ENCODE peak calls at places on chromosomes 11 and 22, in seven cellular contexts. E is NT2/D1, V is HCT116, I is Peyer's patch, R is PC-3, B is thoracic aorta, F is heart left ventricle. Q is an unnamed sample.

GRCh38 chr11:36253238-36253637 is 36.0 kb downstream of the COMMD9 start:
- DNase-seq in R (no peak), I (no peak), E (no peak), F (no peak), V (no peak), B (no peak), Q (peak; percentile 15)

GRCh38 chr11:10522921-10523320 is 18.1 kb downstream of the RNF141 start:
- DNase-seq in F (no peak), R (no peak), B (no peak), E (no peak), V (no peak), I (no peak), Q (no peak)

GRCh38 chr22:33090836-33091235 is 32.7 kb upstream of the SYN3 start:
- DNase-seq in F (no peak), R (no peak), V (no peak), I (no peak), B (no peak), E (no peak), Q (no peak)

GRCh38 chr22:27113211-27114030 is 456.0 kb downstream of the MIAT start:
- DNase-seq in I (no peak), V (peak; percentile 95), B (peak; percentile 76), E (no peak), R (peak; percentile 70), F (no peak), Q (peak; percentile 82)

GRCh38 chr22:44914026-44914721 is 95.6 kb downstream of the PHF21B start:
- DNase-seq in F (no peak), B (no peak), I (peak; percentile 43), V (no peak), E (no peak), R (no peak), Q (no peak)

GRCh38 chr22:32079110-32080089 is 36.3 kb downstream of the SLC5A1 start:
- DNase-seq in B (no peak), E (peak; percentile 47), F (no peak), R (peak; percentile 77), I (no peak), V (peak; percentile 41), Q (peak; percentile 62)

GRCh38 chr11:130201026-130201425 is 41.4 kb downstream of the ST14 start:
- DNase-seq in E (no peak), B (no peak), F (no peak), I (no peak), R (no peak), V (no peak), Q (no peak)

GRCh38 chr11:24587655-24588054 is 90.8 kb downstream of the LUZP2 start:
- DNase-seq in I (no peak), R (no peak), F (no peak), E (no peak), B (no peak), V (no peak), Q (no peak)

GRCh38 chr22:36862251-36863242 is 1.7 kb downstream of the NCF4 start:
- DNase-seq in I (no peak), B (no peak), R (no peak), E (no peak), V (no peak), F (peak; percentile 77), Q (no peak)

GRCh38 chr22:43427296-43428004 is 15.6 kb downstream of the MPPED1 start:
- DNase-seq in F (peak; percentile 31), I (no peak), V (no peak), E (no peak), B (no peak), R (no peak), Q (no peak)

GRCh38 chr22:46546466-46547178 is 9.2 kb upstream of the CELSR1 start:
- DNase-seq in I (peak; percentile 18), B (no peak), F (peak; percentile 87), E (no peak), R (no peak), V (no peak), Q (peak; percentile 50)

GRCh38 chr11:96464695-96465307 is 75.0 kb downstream of the JRKL start:
- DNase-seq in E (peak; percentile 47), B (no peak), V (peak; percentile 67), R (peak; percentile 90), I (no peak), F (no peak), Q (no peak)

GRCh38 chr11:74347381-74347780 is 35.9 kb upstream of the P4HA3 start:
- DNase-seq in I (no peak), V (no peak), R (no peak), F (no peak), E (no peak), B (no peak), Q (peak; percentile 49)

GRCh38 chr11:122706689-122707088 is 51.2 kb downstream of the UBASH3B start:
- DNase-seq in V (no peak), I (no peak), B (no peak), E (no peak), F (no peak), R (peak; percentile 90), Q (no peak)

GRCh38 chr11:121763526-121763925 is 310.8 kb upstream of the SORL1-AS1 start:
- DNase-seq in I (no peak), E (no peak), B (no peak), V (no peak), R (no peak), F (no peak), Q (no peak)

GRCh38 chr11:120608760-120609211 is 97.2 kb downstream of the GRIK4 start:
- DNase-seq in F (no peak), V (no peak), B (no peak), E (no peak), R (no peak), I (no peak), Q (peak; percentile 5)

GRCh38 chr11:56716379-56716854 is 17.5 kb downstream of the OR9G1 start:
- DNase-seq in B (no peak), I (no peak), E (no peak), V (no peak), R (peak; percentile 66), F (no peak), Q (no peak)

GRCh38 chr22:22931557-22932270 is 44.1 kb downstream of the IGLL5 start:
- DNase-seq in B (no peak), R (no peak), F (peak; percentile 46), E (no peak), I (no peak), V (no peak), Q (no peak)

GRCh38 chr22:44424867-44425351 is 73.1 kb downstream of the RTL6 start:
- DNase-seq in V (no peak), I (no peak), F (no peak), B (no peak), R (no peak), E (no peak), Q (no peak)

GRCh38 chr22:39941661-39942060 is 18.5 kb upstream of the TMA7B start:
- DNase-seq in B (no peak), R (no peak), E (no peak), F (no peak), I (no peak), V (no peak), Q (no peak)

GRCh38 chr11:77642228-77642627 is 4.6 kb upstream of the CLNS1A start:
- DNase-seq in F (no peak), V (no peak), B (no peak), I (no peak), R (no peak), E (no peak), Q (no peak)

GRCh38 chr11:8989411-8989810 is 14.4 kb downstream of the NRIP3 start:
- DNase-seq in E (no peak), B (no peak), I (no peak), F (no peak), R (peak; percentile 15), V (no peak), Q (no peak)

GRCh38 chr11:1049911-1050580 is 13.5 kb upstream of the MUC6 start:
- DNase-seq in B (no peak), V (no peak), F (peak; percentile 66), E (no peak), R (no peak), I (no peak), Q (no peak)

GRCh38 chr11:29685361-29685760 is 331.5 kb downstream of the KCNA4 start:
- DNase-seq in V (no peak), F (no peak), R (no peak), I (no peak), E (no peak), B (no peak), Q (no peak)

GRCh38 chr11:100560606-100561005 is 126.5 kb upstream of the ARHGAP42 start:
- DNase-seq in B (no peak), V (no peak), R (no peak), F (no peak), E (no peak), I (no peak), Q (no peak)
- H3K4me3 ChIP-seq in B (no peak overlapping the region), V (no peak overlapping the region), R (no peak overlapping the region), F (no peak overlapping the region), E (no peak overlapping the region), I (no peak overlapping the region), Q (no peak overlapping the region)

DNA sequence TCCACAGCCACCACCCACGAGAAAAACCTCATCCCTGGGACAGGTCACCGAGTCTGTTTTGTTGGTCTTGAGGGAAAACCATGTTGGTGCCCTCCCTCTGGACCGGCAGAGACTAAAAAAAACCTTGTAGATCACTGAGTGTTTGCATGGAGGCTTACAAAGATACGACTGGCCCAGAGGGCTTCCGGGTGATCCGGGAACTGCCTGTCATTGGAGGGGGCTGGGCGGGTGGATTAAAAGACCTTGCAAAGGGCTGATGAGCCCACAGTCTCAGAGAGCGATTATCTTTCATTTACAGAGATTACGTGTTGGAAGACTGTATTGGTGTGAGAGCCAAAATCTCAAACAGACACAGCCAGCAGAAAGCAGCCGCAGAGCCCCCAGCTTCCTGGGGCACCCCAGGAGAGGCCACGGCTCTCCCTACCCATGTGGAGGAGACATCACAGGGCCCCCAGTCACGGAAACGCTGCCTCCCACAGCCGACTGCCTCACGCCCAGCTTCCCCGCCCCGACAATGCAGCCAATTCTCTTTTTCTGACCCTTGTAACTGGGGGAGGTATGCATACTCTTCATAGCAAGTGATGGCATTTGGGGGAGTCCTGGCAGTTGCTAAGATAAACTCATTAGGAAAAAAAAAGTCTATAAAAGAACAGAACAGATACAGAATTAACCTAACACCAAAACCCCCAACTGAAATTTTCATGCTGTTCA is 426.4 kb downstream of the CTTN start:
- DNase-seq in V (no peak), F (no peak), I (no peak), B (no peak), E (peak; percentile 13), R (no peak), Q (no peak)
- H3K9me3 ChIP-seq in V (no peaks in the 10 kb centered on the region), F (no peaks in the 10 kb centered on the region), I (no peaks in the 10 kb centered on the region), B (no peaks in the 10 kb centered on the region), E (no peaks in the 10 kb centered on the region), R (no peaks in the 10 kb centered on the region), Q (no peaks in the 10 kb centered on the region)

GRCh38 chr11:68914761-68915160 is 11.1 kb downstream of the IGHMBP2 start:
- DNase-seq in R (no peak), F (peak; percentile 20), I (no peak), E (no peak), V (no peak), B (no peak), Q (no peak)
- H3K36me3 ChIP-seq in R (peaks cover 41% of the 10 kb centered on the region), F (peaks cover 96% of the 10 kb centered on the region), I (no peaks in the 10 kb centered on the region), E (peaks cover 66% of the 10 kb centered on the region), V (peaks cover 24% of the 10 kb centered on the region), B (peaks cover 58% of the 10 kb centered on the region), Q (peaks cover 44% of the 10 kb centered on the region)

DNA sequence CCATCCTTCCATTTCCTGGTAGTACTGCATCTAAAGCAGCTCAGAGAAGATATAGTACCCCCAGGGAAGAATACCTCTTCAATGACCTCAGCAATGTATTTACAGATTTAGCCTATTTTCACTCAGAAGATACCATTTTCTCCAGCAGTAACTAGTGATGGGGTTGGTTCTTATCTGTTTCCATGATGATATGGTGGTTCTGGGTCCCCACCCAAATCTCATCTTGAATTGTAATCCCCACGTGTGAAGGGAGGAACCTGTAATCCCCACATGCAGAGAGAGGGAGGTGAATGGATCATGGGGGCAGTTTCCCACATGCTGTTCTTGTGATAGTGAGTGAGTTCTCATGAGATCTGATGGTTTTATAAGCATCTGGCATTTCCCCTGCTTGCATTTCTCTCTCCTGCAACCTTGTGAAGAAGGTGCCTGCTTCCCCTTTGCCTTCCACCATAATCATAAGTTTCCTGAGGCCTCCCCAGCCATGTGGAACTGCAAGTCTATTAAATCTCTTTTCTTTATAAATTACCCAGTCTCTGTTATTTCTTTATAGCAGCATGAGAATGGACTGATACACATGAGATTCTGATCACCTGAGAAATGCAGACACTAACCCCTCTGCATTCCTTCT is 139.2 kb downstream of the CCDC81 start:
- DNase-seq in B (no peak), R (no peak), E (no peak), F (no peak), V (no peak), I (no peak), Q (no peak)
- H3K4me3 ChIP-seq in B (no peak overlapping the region), R (no peak overlapping the region), E (no peak overlapping the region), F (no peak overlapping the region), V (no peak overlapping the region), I (no peak overlapping the region), Q (no peak overlapping the region)

Q was measured in MG63.